ENCODE peak calls at places on chromosomes 3 and 15, in six cellular contexts. A is kidney, V is dorsolateral prefrontal cortex, I is fibroblast of lung, N is fibroblast of mammary gland, B is esophagus squamous epithelium. E is an unnamed sample.

GRCh38 chr15:40301467-40302179 is 6.1 kb downstream of the PLCB2 start:
- DNase-seq in A (peak), V (no peak), I (no peak), N (no peak), B (no peak), E (no peak)

GRCh38 chr15:62306851-62307504 is 141.9 kb upstream of the C2CD4B start:
- DNase-seq in A (peak), V (no peak), I (peak), N (peak), B (no peak), E (peak)

GRCh38 chr15:38389924-38390542 is 63.9 kb upstream of the FAM98B start:
- DNase-seq in A (no peak), V (no peak), I (peak), N (peak), B (no peak), E (peak)

GRCh38 chr3:43923101-43923979 is 232.6 kb downstream of the ABHD5 start:
- DNase-seq in A (peak), V (peak), I (no peak), N (no peak), B (no peak), E (no peak)

GRCh38 chr15:85312925-85313324 is 67.5 kb upstream of the AKAP13 start:
- DNase-seq in A (no peak), V (no peak), I (peak), N (peak), B (no peak), E (peak)

GRCh38 chr15:42133892-42134502 is 22.4 kb downstream of the PLA2G4F start:
- DNase-seq in A (no peak), V (peak), I (peak), N (peak), B (no peak), E (peak)

GRCh38 chr3:179146911-179147570 is 1.1 kb upstream of the PIK3CA start:
- DNase-seq in A (no peak), V (no peak), I (peak), N (peak), B (no peak), E (peak)

GRCh38 chr15:81160312-81161214 is 26.5 kb downstream of the CFAP161 start:
- DNase-seq in A (no peak), V (no peak), I (peak), N (peak), B (no peak), E (peak)

GRCh38 chr3:196122021-196122687 is 40.3 kb upstream of the TFRC start:
- DNase-seq in A (peak), V (no peak), I (no peak), N (peak), B (no peak), E (peak)

GRCh38 chr3:53813876-53814275 is 32.3 kb downstream of the CHDH start:
- DNase-seq in A (no peak), V (no peak), I (no peak), N (no peak), B (no peak), E (no peak)

GRCh38 chr3:134594236-134594825 is 56.5 kb downstream of the KY start:
- DNase-seq in A (no peak), V (no peak), I (no peak), N (peak), B (no peak), E (no peak)

GRCh38 chr3:110413807-110414748 is 657.5 kb upstream of the NECTIN3 start:
- DNase-seq in A (no peak), V (no peak), I (peak), N (peak), B (no peak), E (peak)

GRCh38 chr15:45401665-45402161 is 23.4 kb upstream of the GATM start:
- DNase-seq in A (no peak), V (no peak), I (no peak), N (no peak), B (no peak), E (peak)

GRCh38 chr15:34049096-34049495 is 10.1 kb upstream of the AVEN start:
- DNase-seq in A (no peak), V (no peak), I (peak), N (peak), B (no peak), E (peak)

GRCh38 chr15:34046471-34047145 is 7.6 kb upstream of the AVEN start:
- DNase-seq in A (no peak), V (no peak), I (no peak), N (no peak), B (no peak), E (no peak)

GRCh38 chr15:34043813-34044212 is 4.8 kb upstream of the AVEN start:
- DNase-seq in A (no peak), V (no peak), I (peak), N (no peak), B (no peak), E (no peak)

GRCh38 chr15:34043391-34043790 is 4.4 kb upstream of the AVEN start:
- DNase-seq in A (no peak), V (no peak), I (no peak), N (no peak), B (no peak), E (peak)

DNA sequence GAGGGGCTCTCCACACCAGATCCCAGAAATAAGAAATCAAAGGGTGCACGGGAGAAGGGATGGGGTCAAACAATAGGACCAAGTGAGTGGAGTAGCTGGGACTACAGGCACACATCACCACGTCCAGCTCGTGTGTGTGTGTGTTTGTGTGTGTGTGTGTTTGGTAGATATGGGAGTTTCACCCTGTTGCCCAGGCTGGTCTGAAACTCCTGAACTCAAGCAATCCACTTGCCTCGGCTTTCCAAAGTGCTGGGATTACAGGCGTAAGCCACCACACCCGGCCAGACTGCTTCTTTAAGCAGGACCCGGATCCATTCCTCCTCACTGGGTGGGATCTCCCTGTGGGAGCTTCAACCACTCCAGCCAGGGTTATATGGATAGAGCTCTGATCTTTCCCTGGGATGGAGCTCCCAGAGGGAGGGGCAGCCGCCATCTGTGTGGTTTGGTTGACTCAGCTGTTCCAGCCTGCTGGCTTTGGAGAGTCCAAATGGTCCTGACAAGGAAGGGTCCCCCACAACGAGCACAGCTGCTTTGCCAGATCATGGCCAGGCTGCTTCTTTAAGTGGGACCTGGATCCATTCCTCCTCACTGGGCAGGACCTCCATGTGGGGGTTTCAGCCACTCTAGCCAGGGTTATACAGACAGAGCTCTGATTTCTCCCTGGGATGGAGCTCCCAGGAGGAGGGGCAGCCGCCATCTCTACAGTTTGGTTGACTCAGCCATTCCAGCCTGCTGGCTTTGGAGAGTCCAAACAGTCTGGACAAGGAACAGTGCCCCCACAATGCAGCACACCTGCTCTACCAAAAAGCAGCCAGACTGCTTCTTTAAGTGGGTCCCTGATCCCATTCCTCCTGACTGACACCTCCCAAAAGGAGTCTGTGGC is 9.1 kb upstream of the AVEN start:
- DNase-seq in A (no peak), V (no peak), I (peak), N (peak), B (no peak), E (peak)
- H3K4me3 ChIP-seq in A (no peak), V (no peak), I (no peak), N (no peak), B (no peak), E (no peak)

DNA sequence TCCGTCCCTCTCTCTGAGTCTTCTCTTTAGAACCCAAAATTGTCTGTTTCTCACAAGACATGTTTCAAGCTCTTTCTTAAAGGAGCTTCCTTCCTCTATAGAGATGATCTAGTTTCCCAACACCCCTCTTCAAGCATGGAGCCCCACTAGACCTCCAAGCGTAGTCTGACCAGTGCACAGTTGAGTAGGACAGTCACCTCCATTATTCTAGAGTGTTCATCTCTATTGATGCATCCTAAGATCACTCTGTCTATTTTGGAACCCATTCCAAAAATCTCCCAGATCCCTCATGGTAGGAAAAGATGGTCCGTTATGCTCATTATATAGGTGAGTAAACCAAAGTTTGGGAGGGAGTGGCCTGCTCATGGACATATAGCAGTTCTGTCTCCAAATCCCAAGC is 4.1 kb upstream of the CAV3 start:
- DNase-seq in A (no peak), V (no peak), I (no peak), N (no peak), B (no peak), E (no peak)
- TF ChIP-seq CTCF in A (no peak), V (no peak), I (no peak), N (no peak), B (no peak), E (no peak)

GRCh38 chr3:16521580-16521941 is 8.1 kb upstream of the RFTN1 start:
- DNase-seq in A (no peak), V (no peak), I (no peak), N (no peak), B (no peak), E (no peak)
- H3K4me3 ChIP-seq in A (no peak), V (no peak), I (no peak), N (no peak), B (no peak), E (no peak)

GRCh38 chr15:77548608-77549551 is 83.8 kb downstream of the LINGO1 start:
- DNase-seq in A (peak), V (no peak), I (no peak), N (no peak), B (no peak), E (no peak)

GRCh38 chr15:77545058-77545457 is 87.7 kb downstream of the LINGO1 start:
- DNase-seq in A (no peak), V (no peak), I (no peak), N (no peak), B (no peak), E (no peak)

GRCh38 chr15:77547801-77548607 is 84.7 kb downstream of the LINGO1 start:
- DNase-seq in A (peak), V (no peak), I (no peak), N (no peak), B (no peak), E (no peak)

GRCh38 chr15:77546050-77546501 is 86.6 kb downstream of the LINGO1 start:
- DNase-seq in A (peak), V (no peak), I (peak), N (peak), B (no peak), E (peak)

DNA sequence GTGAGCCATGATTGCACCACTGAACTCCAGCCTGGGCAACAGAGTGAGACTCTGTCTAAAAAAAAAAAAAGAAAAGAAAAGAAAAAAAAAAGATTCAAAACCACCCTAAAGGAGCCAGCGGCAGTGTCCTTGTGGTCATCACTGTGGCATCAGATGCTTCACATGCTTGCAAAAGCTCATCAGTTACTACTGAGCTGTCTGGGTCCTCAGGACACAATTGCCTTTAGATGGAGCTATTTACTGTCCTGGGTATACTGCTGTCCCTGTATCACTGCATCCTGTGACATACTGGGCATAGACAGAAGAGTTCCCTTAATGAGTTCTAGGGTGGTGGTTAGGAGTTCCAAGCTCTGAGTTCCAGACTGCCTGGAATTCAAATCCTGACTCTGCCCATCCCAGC is 85.8 kb downstream of the LINGO1 start:
- DNase-seq in A (no peak), V (no peak), I (no peak), N (no peak), B (no peak), E (no peak)
- TF ChIP-seq CTCF in A (no peak), V (no peak), I (no peak), N (no peak), B (no peak), E (no peak)

GRCh38 chr15:56495050-56495449 is 30.1 kb upstream of the MNS1 start:
- DNase-seq in A (no peak), V (no peak), I (no peak), N (no peak), B (no peak), E (no peak)

GRCh38 chr15:56491110-56491722 is 26.3 kb upstream of the MNS1 start:
- DNase-seq in A (no peak), V (peak), I (peak), N (peak), B (no peak), E (peak)

GRCh38 chr15:56492786-56493555 is 28.0 kb upstream of the MNS1 start:
- DNase-seq in A (no peak), V (no peak), I (no peak), N (no peak), B (no peak), E (no peak)

DNA sequence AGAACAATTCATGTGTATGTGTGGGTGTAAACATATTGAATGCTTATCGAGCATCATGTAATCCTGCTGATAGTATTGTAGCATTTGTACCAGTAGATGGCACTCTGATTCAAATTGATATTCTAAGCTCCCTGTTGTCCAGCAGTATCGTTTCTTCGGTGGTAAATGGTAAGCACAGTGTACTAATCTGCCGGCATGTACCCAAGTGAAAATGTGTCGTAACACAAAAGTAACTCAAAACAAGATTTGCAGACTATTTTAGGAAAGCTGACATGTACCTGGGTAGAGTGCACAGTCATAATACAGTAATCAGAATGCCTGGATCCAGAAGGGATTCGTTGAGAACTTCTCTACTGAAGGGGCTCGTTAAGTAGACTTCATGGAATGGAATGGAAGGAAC is 31.7 kb upstream of the MNS1 start:
- DNase-seq in A (no peak), V (no peak), I (peak), N (peak), B (no peak), E (peak)
- H3K4me3 ChIP-seq in A (peak), V (peak), I (no peak), N (peak), B (peak), E (no peak)

GRCh38 chr15:89035658-89036057 is 52.6 kb upstream of the ABHD2 start:
- DNase-seq in A (no peak), V (no peak), I (peak), N (no peak), B (no peak), E (no peak)

GRCh38 chr15:89038146-89038545 is 50.1 kb upstream of the ABHD2 start:
- DNase-seq in A (no peak), V (no peak), I (no peak), N (no peak), B (no peak), E (no peak)

GRCh38 chr15:89030311-89030710 is 57.9 kb upstream of the ABHD2 start:
- DNase-seq in A (no peak), V (no peak), I (no peak), N (no peak), B (no peak), E (no peak)

DNA sequence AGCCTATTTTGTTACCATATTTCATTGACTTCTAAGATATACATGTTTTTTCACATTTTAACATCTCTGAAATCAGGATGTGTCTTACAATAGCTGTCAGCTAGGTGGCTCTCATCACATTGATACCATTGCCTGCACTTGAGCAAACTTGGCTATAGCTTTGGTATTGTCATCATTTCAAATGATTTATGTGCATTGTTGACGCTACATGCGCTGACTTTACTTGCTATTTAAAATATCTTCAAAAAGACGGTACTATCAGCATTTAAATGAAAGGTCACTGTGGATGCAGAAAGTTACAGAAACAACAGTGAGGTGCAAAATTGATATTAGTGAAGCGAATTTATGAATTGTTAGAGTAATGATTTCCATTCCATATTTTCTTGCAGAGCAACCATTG is 54.0 kb upstream of the ABHD2 start:
- DNase-seq in A (no peak), V (no peak), I (peak), N (peak), B (no peak), E (peak)
- TF ChIP-seq CTCF in A (no peak), V (peak), I (peak), N (peak), B (no peak), E (peak)

GRCh38 chr3:72505539-72506430 is 342.5 kb downstream of the SHQ1 start:
- DNase-seq in A (no peak), V (no peak), I (no peak), N (no peak), B (no peak), E (no peak)
- H3K4me3 ChIP-seq in A (no peak), V (no peak), I (no peak), N (no peak), B (no peak), E (no peak)

E was measured in choroid plexus epithelial cell.